ENCODE peak calls at places on chromosomes 16 and 17, in eight cellular contexts. L is GM23248; W is lower leg skin; R is skeletal muscle cell; G is hepatic stellate cell; B is CD4-positive, alpha-beta memory T cell; S is heart right ventricle; Y is H54. N is an unnamed sample.

GRCh38 chr17:10803830-10804498 is at the start of gene TMEM238L:
- DNase-seq in Y (no peak), G (no peak), B (no peak), L (no peak), W (peak), R (no peak), S (no peak), N (no peak)

GRCh38 chr16:10552998-10553491 is 27.4 kb downstream of the EMP2 start:
- DNase-seq in R (no peak), G (no peak), Y (no peak), S (peak), B (peak), L (no peak), W (no peak), N (no peak)

GRCh38 chr17:81494984-81495383 is 17.6 kb downstream of the ACTG1 start:
- DNase-seq in W (no peak), B (no peak), G (no peak), S (no peak), L (peak), R (no peak), Y (no peak), N (no peak)

GRCh38 chr17:48077555-48077954 is 23.7 kb downstream of the CBX1 start:
- DNase-seq in W (no peak), Y (no peak), S (no peak), L (no peak), R (no peak), B (no peak), G (no peak), N (no peak)

GRCh38 chr16:1261131-1261917 is 5.5 kb downstream of the TPSD1 start:
- DNase-seq in R (no peak), W (no peak), G (no peak), L (no peak), B (no peak), Y (no peak), S (no peak), N (no peak)

GRCh38 chr16:66271074-66272060 is 95.1 kb upstream of the CDH5 start:
- DNase-seq in L (peak), R (no peak), G (no peak), S (no peak), B (no peak), Y (no peak), W (peak), N (no peak)

GRCh38 chr17:4593021-4593797 is 8.9 kb downstream of the SMTNL2 start:
- DNase-seq in S (no peak), W (no peak), Y (no peak), L (no peak), R (no peak), G (no peak), B (no peak), N (no peak)

GRCh38 chr16:58638148-58639036 is 8.8 kb upstream of the CNOT1 start:
- DNase-seq in B (no peak), Y (peak), G (peak), L (peak), R (peak), S (peak), W (peak), N (peak)

GRCh38 chr16:12600536-12601256 is 203.0 kb downstream of the CPPED1 start:
- DNase-seq in S (no peak), G (no peak), L (no peak), Y (no peak), W (no peak), R (no peak), B (no peak), N (no peak)

GRCh38 chr17:49180303-49180702 is 30.1 kb downstream of the GNGT2 start:
- DNase-seq in L (peak), B (peak), W (peak), R (no peak), G (peak), Y (peak), S (peak), N (peak)

GRCh38 chr17:1398900-1399299 is 1.1 kb downstream of the YWHAE start:
- DNase-seq in Y (no peak), G (peak), R (no peak), S (no peak), L (peak), B (peak), W (no peak), N (no peak)

GRCh38 chr17:35804658-35805192 is 4.6 kb upstream of the TAF15 start:
- DNase-seq in Y (peak), L (peak), R (peak), G (peak), S (peak), W (no peak), B (peak), N (peak)

GRCh38 chr17:75240394-75241142 is 20.8 kb downstream of the GGA3 start:
- DNase-seq in W (no peak), S (no peak), R (no peak), G (peak), L (peak), Y (peak), B (peak), N (no peak)

GRCh38 chr16:17339764-17340541 is 130.8 kb downstream of the XYLT1 start:
- DNase-seq in L (peak), Y (no peak), B (no peak), W (no peak), S (no peak), R (peak), G (peak), N (no peak)

GRCh38 chr16:65994305-65994704 is 372.2 kb upstream of the CDH5 start:
- DNase-seq in Y (no peak), W (no peak), R (peak), L (no peak), B (no peak), S (no peak), G (no peak), N (no peak)

GRCh38 chr17:81328925-81329278 is 33.8 kb upstream of the SLC38A10 start:
- DNase-seq in R (no peak), W (no peak), Y (no peak), S (no peak), L (peak), B (no peak), G (no peak), N (no peak)

GRCh38 chr16:724188-725040 is 1.8 kb downstream of the CCDC78 start:
- DNase-seq in R (no peak), W (no peak), Y (no peak), L (no peak), S (no peak), B (no peak), G (no peak), N (no peak)

GRCh38 chr16:15658556-15658955 is 8.5 kb downstream of the NDE1 start:
- DNase-seq in G (no peak), W (no peak), L (no peak), B (no peak), R (no peak), S (no peak), Y (no peak), N (no peak)

GRCh38 chr17:32497431-32498205 is 10.8 kb downstream of the CDK5R1 start:
- DNase-seq in G (peak), R (no peak), S (no peak), B (no peak), Y (no peak), L (peak), W (peak), N (no peak)

GRCh38 chr17:66507103-66507923 is 204.9 kb downstream of the PRKCA start:
- DNase-seq in B (no peak), S (no peak), Y (peak), W (no peak), L (peak), G (peak), R (no peak), N (peak)

GRCh38 chr17:62740066-62740465 is 68.0 kb downstream of the MARCHF10 start:
- DNase-seq in R (no peak), G (peak), Y (no peak), W (no peak), S (peak), L (peak), B (no peak), N (no peak)

GRCh38 chr17:19978206-19978802 is 676 bp upstream of the AKAP10 start:
- DNase-seq in W (no peak), G (no peak), S (no peak), Y (no peak), L (no peak), R (no peak), B (no peak), N (no peak)

GRCh38 chr16:2475413-2476344 is 752 bp downstream of the TBC1D24 start:
- DNase-seq in L (peak), S (no peak), G (peak), W (no peak), R (no peak), Y (no peak), B (peak), N (no peak)

N was measured in AG09319.